ENCODE peak calls at places on chromosome X, in six cellular contexts. A, E, F, P, O and Z are unnamed samples.

GRCh38 chrX:71632923-71633657 is 14.8 kb upstream of the CXCR3 start:
- DNase-seq in A (no peak), E (no peak), F (no peak), P (no peak), O (no peak), Z (no peak)

GRCh38 chrX:1162119-1162916 is 50.1 kb downstream of the CRLF2 start:
- DNase-seq in A (no peak), E (no peak), F (no peak), P (no peak), O (no peak), Z (no peak)

GRCh38 chrX:54640721-54641120 is 110.7 kb downstream of the GNL3L start:
- DNase-seq in A (no peak), E (no peak), F (no peak), P (no peak), O (no peak), Z (no peak)

GRCh38 chrX:153821066-153821465 is 9.3 kb downstream of the PDZD4 start:
- DNase-seq in A (no peak), E (no peak), F (no peak), P (no peak), O (no peak), Z (no peak)

GRCh38 chrX:53190363-53190960 is 34.5 kb downstream of the KDM5C start:
- DNase-seq in A (no peak), E (no peak), F (no peak), P (no peak), O (no peak), Z (no peak)

GRCh38 chrX:14964500-14964899 is 91.3 kb downstream of the MOSPD2 start:
- DNase-seq in A (no peak), E (no peak), F (no peak), P (no peak), O (no peak), Z (no peak)

GRCh38 chrX:38799995-38800394 is 1.3 kb upstream of the MID1IP1 start:
- DNase-seq in A (no peak), E (no peak), F (no peak), P (no peak), O (no peak), Z (no peak)

GRCh38 chrX:73930300-73930699 is 367.3 kb downstream of the CHIC1 start:
- DNase-seq in A (no peak), E (no peak), F (no peak), P (no peak), O (no peak), Z (no peak)

GRCh38 chrX:103793541-103793932 is 16.9 kb downstream of the PLP1 start:
- DNase-seq in A (no peak), E (no peak), F (no peak), P (no peak), O (no peak), Z (no peak)

GRCh38 chrX:121254336-121254735 is 206.9 kb downstream of the GLUD2 start:
- DNase-seq in A (no peak), E (no peak), F (no peak), P (no peak), O (no peak), Z (no peak)